ENCODE peak calls at places on chromosomes 16 and 17, in five cellular contexts. T, A, U, X and V are unnamed samples.

GRCh38 chr16:66569827-66570405 is 3.7 kb downstream of the CMTM1 start:
- DNase-seq in U (no peak), A (no peak), X (no peak), T (no peak), V (no peak)

GRCh38 chr16:14286381-14287230 is 215.5 kb downstream of the MRTFB start:
- DNase-seq in A (peak; percentile 48), T (peak; percentile 30), U (peak; percentile 31), X (peak; percentile 25), V (peak; percentile 54)

GRCh38 chr17:82917656-82918345 is 78.0 kb upstream of the ZNF750 start:
- DNase-seq in T (no peak), A (no peak), X (peak; percentile 34), U (peak; percentile 33), V (peak; percentile 49)

GRCh38 chr17:5516060-5516792 is 29.9 kb downstream of the MIS12 start:
- DNase-seq in T (no peak), U (no peak), X (no peak), A (no peak), V (peak; percentile 10)

GRCh38 chr17:74840989-74841666 is 18.6 kb downstream of the GRIN2C start:
- DNase-seq in A (peak; percentile 88), T (peak; percentile 44), U (no peak), X (no peak), V (peak; percentile 25)

GRCh38 chr16:81739503-81739902 is 39.6 kb upstream of the PLCG2 start:
- DNase-seq in X (no peak), A (no peak), T (no peak), U (no peak), V (no peak)

GRCh38 chr16:72256398-72257048 is 84.6 kb upstream of the PMFBP1 start:
- DNase-seq in A (no peak), X (no peak), T (no peak), U (no peak), V (no peak)

GRCh38 chr17:12627177-12627629 is 38.5 kb upstream of the MYOCD start:
- DNase-seq in A (no peak), T (no peak), U (no peak), X (no peak), V (peak; percentile 38)

GRCh38 chr16:81442909-81443687 is 1.5 kb upstream of the CMIP start:
- DNase-seq in X (no peak), A (no peak), T (no peak), U (no peak), V (no peak)

GRCh38 chr16:58062821-58063220 is 37.3 kb downstream of the MMP15 start:
- DNase-seq in U (no peak), X (no peak), A (no peak), T (no peak), V (no peak)

GRCh38 chr17:39751637-39752036 is 13.9 kb downstream of the GRB7 start:
- DNase-seq in U (no peak), A (no peak), X (no peak), T (no peak), V (no peak)